ENCODE peak calls at places on chromosomes 12 and 14, in seven cellular contexts. One of them, this sample, is unnamed.

GRCh38 chr12:120470150-120470817 is 736 bp upstream of the SRSF9 start:
- DNase-seq in HepG2: peak
- DNase-seq in gastrocnemius medialis: no peak
- DNase-seq in HCT116: no peak
- DNase-seq in tibial artery: peak
- DNase-seq in kidney: no peak
- DNase-seq in CD8-positive, alpha-beta memory T cell: no peak
- DNase-seq in this sample: no peak

GRCh38 chr12:7383157-7383556 is 60.8 kb downstream of the CD163L1 start:
- DNase-seq in gastrocnemius medialis: no peak
- DNase-seq in kidney: no peak
- DNase-seq in CD8-positive, alpha-beta memory T cell: no peak
- DNase-seq in HepG2: no peak
- DNase-seq in HCT116: no peak
- DNase-seq in tibial artery: no peak
- DNase-seq in this sample: no peak

GRCh38 chr12:68240079-68240478 is 13.3 kb downstream of the IL22 start:
- DNase-seq in HepG2: no peak
- DNase-seq in CD8-positive, alpha-beta memory T cell: no peak
- DNase-seq in HCT116: no peak
- DNase-seq in tibial artery: no peak
- DNase-seq in gastrocnemius medialis: no peak
- DNase-seq in kidney: no peak
- DNase-seq in this sample: no peak

GRCh38 chr12:67760586-67761275 is 112.2 kb downstream of the DYRK2 start:
- DNase-seq in kidney: no peak
- DNase-seq in tibial artery: no peak
- DNase-seq in HepG2: no peak
- DNase-seq in CD8-positive, alpha-beta memory T cell: no peak
- DNase-seq in gastrocnemius medialis: no peak
- DNase-seq in HCT116: no peak
- DNase-seq in this sample: no peak

GRCh38 chr14:49939884-49940510 is 47.1 kb downstream of the ARF6 start:
- DNase-seq in gastrocnemius medialis: no peak
- DNase-seq in HepG2: no peak
- DNase-seq in kidney: no peak
- DNase-seq in HCT116: no peak
- DNase-seq in tibial artery: peak
- DNase-seq in CD8-positive, alpha-beta memory T cell: no peak
- DNase-seq in this sample: no peak

GRCh38 chr14:30195946-30196345 is 268.3 kb upstream of the PRKD1 start:
- DNase-seq in HCT116: no peak
- DNase-seq in HepG2: no peak
- DNase-seq in gastrocnemius medialis: no peak
- DNase-seq in CD8-positive, alpha-beta memory T cell: no peak
- DNase-seq in kidney: no peak
- DNase-seq in tibial artery: no peak
- DNase-seq in this sample: no peak

GRCh38 chr12:50192241-50192640 is 25.1 kb upstream of the CERS5 start:
- DNase-seq in CD8-positive, alpha-beta memory T cell: no peak
- DNase-seq in HepG2: no peak
- DNase-seq in gastrocnemius medialis: no peak
- DNase-seq in tibial artery: no peak
- DNase-seq in HCT116: no peak
- DNase-seq in kidney: no peak
- DNase-seq in this sample: no peak

GRCh38 chr12:1319215-1319614 is 275.2 kb downstream of the FBXL14 start:
- DNase-seq in kidney: no peak
- DNase-seq in CD8-positive, alpha-beta memory T cell: no peak
- DNase-seq in gastrocnemius medialis: no peak
- DNase-seq in tibial artery: no peak
- DNase-seq in HCT116: no peak
- DNase-seq in HepG2: no peak
- DNase-seq in this sample: no peak

GRCh38 chr12:47312147-47312546 is 232.4 kb upstream of the AMIGO2 start:
- DNase-seq in tibial artery: no peak
- DNase-seq in CD8-positive, alpha-beta memory T cell: no peak
- DNase-seq in HCT116: no peak
- DNase-seq in kidney: no peak
- DNase-seq in HepG2: no peak
- DNase-seq in gastrocnemius medialis: no peak
- DNase-seq in this sample: no peak

GRCh38 chr14:100417466-100417865 is 94.3 kb downstream of the SLC25A47 start:
- DNase-seq in CD8-positive, alpha-beta memory T cell: no peak
- DNase-seq in HCT116: peak
- DNase-seq in gastrocnemius medialis: peak
- DNase-seq in tibial artery: no peak
- DNase-seq in kidney: no peak
- DNase-seq in HepG2: peak
- DNase-seq in this sample: peak

GRCh38 chr12:44653886-44654527 is 222.1 kb downstream of the NELL2 start:
- DNase-seq in kidney: no peak
- DNase-seq in gastrocnemius medialis: no peak
- DNase-seq in tibial artery: no peak
- DNase-seq in HCT116: no peak
- DNase-seq in CD8-positive, alpha-beta memory T cell: no peak
- DNase-seq in HepG2: no peak
- DNase-seq in this sample: no peak

GRCh38 chr12:93203361-93203760 is 174.4 kb upstream of the NUDT4 start:
- DNase-seq in CD8-positive, alpha-beta memory T cell: no peak
- DNase-seq in HepG2: no peak
- DNase-seq in HCT116: no peak
- DNase-seq in kidney: no peak
- DNase-seq in tibial artery: no peak
- DNase-seq in gastrocnemius medialis: no peak
- DNase-seq in this sample: no peak

GRCh38 chr12:76083761-76084276 is 666 bp downstream of the NAP1L1 start:
- DNase-seq in tibial artery: peak
- DNase-seq in HepG2: peak
- DNase-seq in HCT116: no peak
- DNase-seq in gastrocnemius medialis: peak
- DNase-seq in CD8-positive, alpha-beta memory T cell: peak
- DNase-seq in kidney: peak
- DNase-seq in this sample: peak

GRCh38 chr12:119178544-119179334 is at the start of gene HSPB8:
- DNase-seq in HCT116: peak
- DNase-seq in CD8-positive, alpha-beta memory T cell: no peak
- DNase-seq in gastrocnemius medialis: peak
- DNase-seq in kidney: peak
- DNase-seq in HepG2: peak
- DNase-seq in tibial artery: peak
- DNase-seq in this sample: peak

GRCh38 chr12:48813464-48814312 is 4.6 kb upstream of the CACNB3 start:
- DNase-seq in CD8-positive, alpha-beta memory T cell: no peak
- DNase-seq in HCT116: no peak
- DNase-seq in HepG2: no peak
- DNase-seq in kidney: no peak
- DNase-seq in tibial artery: peak
- DNase-seq in gastrocnemius medialis: no peak
- DNase-seq in this sample: no peak

GRCh38 chr12:48812389-48812788 is 5.9 kb upstream of the CACNB3 start:
- DNase-seq in CD8-positive, alpha-beta memory T cell: no peak
- DNase-seq in tibial artery: no peak
- DNase-seq in gastrocnemius medialis: no peak
- DNase-seq in HCT116: no peak
- DNase-seq in HepG2: no peak
- DNase-seq in kidney: no peak
- DNase-seq in this sample: no peak

GRCh38 chr12:48810817-48811453 is 7.4 kb upstream of the CACNB3 start:
- DNase-seq in CD8-positive, alpha-beta memory T cell: no peak
- DNase-seq in kidney: no peak
- DNase-seq in gastrocnemius medialis: no peak
- DNase-seq in HCT116: no peak
- DNase-seq in HepG2: peak
- DNase-seq in tibial artery: no peak
- DNase-seq in this sample: no peak

GRCh38 chr12:48814313-48815280 is 3.7 kb upstream of the CACNB3 start:
- DNase-seq in kidney: peak
- DNase-seq in tibial artery: peak
- DNase-seq in HepG2: peak
- DNase-seq in gastrocnemius medialis: peak
- DNase-seq in HCT116: peak
- DNase-seq in CD8-positive, alpha-beta memory T cell: peak
- DNase-seq in this sample: peak

GRCh38 chr12:48811454-48812090 is 6.7 kb upstream of the CACNB3 start:
- DNase-seq in HepG2: no peak
- DNase-seq in kidney: no peak
- DNase-seq in tibial artery: no peak
- DNase-seq in gastrocnemius medialis: no peak
- DNase-seq in CD8-positive, alpha-beta memory T cell: no peak
- DNase-seq in HCT116: no peak
- DNase-seq in this sample: no peak
- H3K27ac ChIP-seq in HepG2: no peak
- H3K27ac ChIP-seq in kidney: no peak
- H3K27ac ChIP-seq in tibial artery: no peak
- H3K27ac ChIP-seq in gastrocnemius medialis: no peak
- H3K27ac ChIP-seq in CD8-positive, alpha-beta memory T cell: no peak
- H3K27ac ChIP-seq in HCT116: no peak
- H3K27ac ChIP-seq in this sample: no peak

GRCh38 chr12:14768823-14769405 is 34.4 kb downstream of the WBP11 start:
- DNase-seq in kidney: no peak
- DNase-seq in CD8-positive, alpha-beta memory T cell: no peak
- DNase-seq in tibial artery: no peak
- DNase-seq in HepG2: no peak
- DNase-seq in gastrocnemius medialis: no peak
- DNase-seq in HCT116: no peak
- DNase-seq in this sample: no peak
- H3K4me3 ChIP-seq in kidney: peak
- H3K4me3 ChIP-seq in CD8-positive, alpha-beta memory T cell: peak
- H3K4me3 ChIP-seq in tibial artery: peak
- H3K4me3 ChIP-seq in HepG2: peak
- H3K4me3 ChIP-seq in gastrocnemius medialis: peak
- H3K4me3 ChIP-seq in HCT116: no peak
- H3K4me3 ChIP-seq in this sample: peak

GRCh38 chr14:105475916-105476845 is 1.6 kb downstream of the CRIP2 start:
- DNase-seq in CD8-positive, alpha-beta memory T cell: no peak
- DNase-seq in kidney: peak
- DNase-seq in HepG2: peak
- DNase-seq in HCT116: no peak
- DNase-seq in gastrocnemius medialis: no peak
- DNase-seq in tibial artery: peak
- DNase-seq in this sample: peak

GRCh38 chr14:105476937-105477658 is 2.5 kb downstream of the CRIP2 start:
- DNase-seq in HepG2: no peak
- DNase-seq in kidney: peak
- DNase-seq in tibial artery: no peak
- DNase-seq in CD8-positive, alpha-beta memory T cell: no peak
- DNase-seq in HCT116: no peak
- DNase-seq in gastrocnemius medialis: no peak
- DNase-seq in this sample: no peak

GRCh38 chr14:105478624-105479305 is 4.1 kb downstream of the CRIP2 start:
- DNase-seq in HepG2: no peak
- DNase-seq in kidney: peak
- DNase-seq in CD8-positive, alpha-beta memory T cell: no peak
- DNase-seq in HCT116: no peak
- DNase-seq in tibial artery: peak
- DNase-seq in gastrocnemius medialis: no peak
- DNase-seq in this sample: no peak

GRCh38 chr14:105479438-105480164 is 5.0 kb downstream of the CRIP2 start:
- DNase-seq in CD8-positive, alpha-beta memory T cell: no peak
- DNase-seq in gastrocnemius medialis: no peak
- DNase-seq in kidney: peak
- DNase-seq in tibial artery: peak
- DNase-seq in HCT116: no peak
- DNase-seq in HepG2: no peak
- DNase-seq in this sample: no peak

DNA sequence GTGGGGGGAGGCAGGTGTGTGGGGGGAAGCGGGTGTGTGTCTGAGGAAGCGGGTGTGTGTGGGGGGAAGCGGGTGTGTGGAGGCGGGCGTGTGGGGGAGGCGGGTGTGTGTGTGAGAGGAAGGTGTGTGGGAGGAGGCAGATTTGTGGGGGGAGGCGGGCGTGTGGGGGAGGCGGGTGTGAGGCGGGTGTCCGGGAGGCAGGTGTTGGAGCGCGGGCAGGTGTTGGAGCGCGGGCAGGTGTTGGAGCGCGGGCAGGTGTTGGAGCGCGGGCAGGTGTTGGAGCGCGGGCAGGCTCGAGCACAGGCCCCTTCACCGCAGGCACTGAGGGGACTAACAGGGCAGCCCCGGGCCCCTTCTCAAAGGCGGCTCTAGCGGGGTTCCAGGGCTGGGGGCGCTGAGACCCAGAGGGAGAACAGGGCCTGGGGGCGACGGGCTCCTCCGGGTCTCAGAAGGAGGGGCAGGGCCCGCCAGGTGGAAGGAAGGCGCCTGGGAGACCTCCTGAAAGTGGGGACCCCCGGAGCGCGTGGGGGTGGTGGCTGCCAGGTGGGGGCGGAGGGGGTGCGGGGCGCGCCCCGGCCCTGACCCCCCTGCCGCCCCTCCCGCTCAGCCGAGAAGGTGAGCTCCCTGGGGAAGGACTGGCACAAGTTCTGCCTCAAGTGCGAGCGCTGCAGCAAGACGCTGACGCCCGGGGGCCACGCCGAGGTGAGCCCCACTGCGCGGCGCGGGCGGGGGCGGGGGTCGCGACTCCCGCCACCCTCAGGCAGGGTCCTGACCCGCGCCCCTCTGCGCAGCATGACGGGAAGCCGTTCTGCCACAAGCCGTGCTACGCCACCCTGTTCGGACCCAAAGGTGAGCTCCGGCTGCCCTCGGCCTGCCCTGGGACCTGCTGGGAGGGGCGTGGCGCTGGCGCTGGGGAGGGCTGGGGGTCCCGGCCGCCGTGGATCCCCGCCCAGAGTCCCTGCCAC is 3.3 kb downstream of the CRIP2 start:
- DNase-seq in kidney: peak
- DNase-seq in HCT116: no peak
- DNase-seq in tibial artery: peak
- DNase-seq in CD8-positive, alpha-beta memory T cell: peak
- DNase-seq in gastrocnemius medialis: no peak
- DNase-seq in HepG2: no peak
- DNase-seq in this sample: no peak
- H3K27ac ChIP-seq in kidney: peak
- H3K27ac ChIP-seq in HCT116: no peak
- H3K27ac ChIP-seq in tibial artery: peak
- H3K27ac ChIP-seq in CD8-positive, alpha-beta memory T cell: no peak
- H3K27ac ChIP-seq in gastrocnemius medialis: no peak
- H3K27ac ChIP-seq in HepG2: no peak
- H3K27ac ChIP-seq in this sample: no peak

GRCh38 chr12:108770269-108770829 is 39.0 kb upstream of the CORO1C start:
- DNase-seq in kidney: no peak
- DNase-seq in HCT116: no peak
- DNase-seq in HepG2: no peak
- DNase-seq in tibial artery: no peak
- DNase-seq in gastrocnemius medialis: no peak
- DNase-seq in CD8-positive, alpha-beta memory T cell: no peak
- DNase-seq in this sample: no peak

GRCh38 chr12:108772247-108772646 is 40.9 kb upstream of the CORO1C start:
- DNase-seq in kidney: no peak
- DNase-seq in tibial artery: no peak
- DNase-seq in HepG2: no peak
- DNase-seq in HCT116: no peak
- DNase-seq in gastrocnemius medialis: peak
- DNase-seq in CD8-positive, alpha-beta memory T cell: no peak
- DNase-seq in this sample: peak

GRCh38 chr12:108770963-108771362 is 39.6 kb upstream of the CORO1C start:
- DNase-seq in kidney: no peak
- DNase-seq in gastrocnemius medialis: no peak
- DNase-seq in CD8-positive, alpha-beta memory T cell: no peak
- DNase-seq in tibial artery: no peak
- DNase-seq in HCT116: no peak
- DNase-seq in HepG2: no peak
- DNase-seq in this sample: no peak

GRCh38 chr12:108766294-108766693 is 35.0 kb upstream of the CORO1C start:
- DNase-seq in kidney: no peak
- DNase-seq in gastrocnemius medialis: no peak
- DNase-seq in HCT116: no peak
- DNase-seq in CD8-positive, alpha-beta memory T cell: no peak
- DNase-seq in HepG2: no peak
- DNase-seq in tibial artery: no peak
- DNase-seq in this sample: no peak

GRCh38 chr12:108768591-108769500 is 37.5 kb upstream of the CORO1C start:
- DNase-seq in gastrocnemius medialis: no peak
- DNase-seq in CD8-positive, alpha-beta memory T cell: no peak
- DNase-seq in HCT116: peak
- DNase-seq in HepG2: peak
- DNase-seq in tibial artery: peak
- DNase-seq in kidney: peak
- DNase-seq in this sample: peak
- H3K4me3 ChIP-seq in gastrocnemius medialis: no peak
- H3K4me3 ChIP-seq in CD8-positive, alpha-beta memory T cell: no peak
- H3K4me3 ChIP-seq in HCT116: peak
- H3K4me3 ChIP-seq in HepG2: peak
- H3K4me3 ChIP-seq in tibial artery: peak
- H3K4me3 ChIP-seq in kidney: no peak
- H3K4me3 ChIP-seq in this sample: peak